ENCODE peak calls at places on chromosomes 3 and 15, in seven cellular contexts. K, N, X, Y, I, M and Z are unnamed samples.

GRCh38 chr3:4531478-4532025 is 38.4 kb downstream of the ITPR1 start:
- DNase-seq in Y (no peak), X (no peak), K (no peak), M (no peak), N (no peak), I (no peak), Z (no peak)

GRCh38 chr15:31197497-31198414 is 96.2 kb upstream of the TRPM1 start:
- DNase-seq in K (no peak), N (no peak), M (no peak), I (peak; percentile 47), X (no peak), Y (peak; percentile 33), Z (no peak)

GRCh38 chr3:52004158-52004787 is 8.6 kb upstream of the RPL29 start:
- DNase-seq in K (peak; percentile 83), X (peak; percentile 48), I (peak; percentile 72), N (no peak), Y (peak; percentile 50), M (no peak), Z (no peak)

GRCh38 chr3:162780313-162780712 is 1283.7 kb downstream of the OTOL1 start:
- DNase-seq in M (peak; percentile 25), I (no peak), N (no peak), Y (no peak), K (no peak), X (no peak), Z (no peak)

GRCh38 chr15:101675015-101675414 is 22.8 kb upstream of the TM2D3 start:
- DNase-seq in Y (no peak), M (peak; percentile 95), K (no peak), X (peak; percentile 70), N (no peak), I (no peak), Z (no peak)

GRCh38 chr15:73936588-73937312 is 10.5 kb downstream of the LOXL1 start:
- DNase-seq in Y (no peak), I (no peak), X (no peak), N (no peak), K (no peak), M (no peak), Z (no peak)

GRCh38 chr15:36090276-36090946 is 489.0 kb upstream of the CDIN1 start:
- DNase-seq in K (no peak), N (no peak), X (no peak), I (no peak), Y (no peak), M (no peak), Z (no peak)

GRCh38 chr3:63639821-63640220 is 12.7 kb upstream of the SNTN start:
- DNase-seq in K (no peak), M (no peak), N (no peak), X (no peak), Y (no peak), I (no peak), Z (no peak)

GRCh38 chr3:128133273-128133883 is 9.8 kb upstream of the RUVBL1 start:
- DNase-seq in M (peak; percentile 55), K (no peak), I (no peak), Y (peak; percentile 47), N (no peak), X (peak; percentile 75), Z (peak; percentile 46)

GRCh38 chr3:106185949-106186348 is 317.1 kb upstream of the CBLB start:
- DNase-seq in X (no peak), I (no peak), Y (no peak), M (no peak), N (no peak), K (no peak), Z (no peak)

DNA sequence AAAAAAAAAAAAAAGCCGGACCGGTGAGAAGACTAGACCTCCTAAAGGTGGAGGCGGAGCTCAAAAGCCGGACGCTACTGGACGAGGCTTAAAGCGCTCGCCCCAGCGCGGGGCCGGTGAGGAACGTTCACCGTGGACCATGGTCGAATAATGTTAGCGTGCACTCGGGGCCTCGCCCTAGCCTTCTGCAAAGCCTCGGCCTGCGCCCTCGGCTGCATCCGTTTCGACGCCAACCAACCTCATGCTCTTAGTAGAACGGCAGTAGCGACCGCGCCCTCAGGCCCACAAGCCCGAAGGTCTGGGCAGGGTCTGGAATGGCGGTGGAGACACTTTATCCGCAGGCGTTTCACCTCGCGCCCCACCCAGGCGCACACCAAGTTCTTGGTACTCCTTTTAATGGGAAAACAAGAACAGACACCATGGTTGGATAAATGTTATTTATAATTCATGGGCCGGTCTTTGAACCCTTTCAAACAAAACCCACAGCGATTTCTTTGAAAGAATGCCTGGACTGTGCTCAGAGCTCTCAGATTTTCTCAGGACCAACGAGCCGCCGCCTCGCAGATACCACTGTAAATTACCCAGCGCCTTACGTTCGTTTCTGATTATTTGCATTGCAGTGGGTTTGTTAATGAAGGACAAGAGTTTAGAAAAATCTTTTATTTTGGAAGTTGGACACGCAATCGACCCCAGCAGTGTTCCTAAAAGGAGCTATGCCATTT is 1.3 kb upstream of the ISL2 start:
- DNase-seq in M (no peak), I (no peak), K (no peak), Y (no peak), X (peak; percentile 26), N (no peak), Z (no peak)
- H3K4me3 ChIP-seq in M (peak overlapping the region; percentile 39), I (no peak overlapping the region), K (peak overlapping the region; percentile 44), Y (peak overlapping the region; percentile 75), X (no peak overlapping the region), N (no peak overlapping the region), Z (peak overlapping the region; percentile 75)

GRCh38 chr15:76844096-76844495 is 61.0 kb downstream of the SCAPER start:
- DNase-seq in M (no peak), K (no peak), X (no peak), Y (no peak), I (no peak), N (no peak), Z (no peak)

GRCh38 chr15:76837474-76837873 is 67.7 kb downstream of the SCAPER start:
- DNase-seq in N (no peak), K (no peak), Y (no peak), I (no peak), X (no peak), M (peak; percentile 7), Z (no peak)

GRCh38 chr15:76843269-76843668 is 61.9 kb downstream of the SCAPER start:
- DNase-seq in X (no peak), Y (no peak), M (no peak), N (no peak), I (no peak), K (no peak), Z (no peak)

GRCh38 chr15:76839173-76839572 is 66.0 kb downstream of the SCAPER start:
- DNase-seq in N (no peak), K (no peak), M (no peak), Y (no peak), I (no peak), X (no peak), Z (no peak)

DNA sequence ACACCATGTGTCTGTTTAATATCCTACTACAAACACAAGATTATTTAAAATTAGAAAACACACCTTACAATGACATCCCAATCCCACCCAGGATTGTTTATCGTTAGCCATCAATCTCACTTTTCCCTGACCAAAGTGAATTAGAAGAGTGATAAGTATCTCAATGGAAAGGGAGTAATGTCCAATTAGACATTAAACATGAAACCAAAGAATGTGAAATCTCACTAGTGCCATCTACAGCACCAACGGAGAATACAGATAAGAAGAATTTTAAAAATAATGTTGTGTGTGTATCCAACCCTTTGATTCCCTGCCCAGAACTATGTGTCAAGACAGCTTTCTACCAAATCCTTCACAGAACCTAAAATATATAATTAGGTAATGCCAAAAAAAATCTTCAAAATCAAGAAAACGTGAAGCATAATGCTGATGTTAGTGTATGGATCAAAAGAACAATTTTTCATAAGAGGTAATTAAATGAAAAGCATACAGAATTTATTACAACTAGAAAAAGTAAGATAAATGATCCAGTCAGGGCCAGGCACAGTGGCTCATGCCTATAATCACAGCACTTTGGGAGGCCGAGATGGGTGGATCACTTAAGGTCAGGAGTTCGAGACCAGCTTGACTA is 64.2 kb downstream of the SCAPER start:
- DNase-seq in Y (peak; percentile 26), M (peak; percentile 14), K (no peak), I (no peak), X (peak; percentile 67), N (no peak), Z (peak; percentile 11)
- TF ChIP-seq CTCF in Y (peak; percentile 57), M (peak; percentile 45), K (peak; percentile 43), I (peak; percentile 34), X (peak; percentile 47), N (no peak), Z (peak; percentile 37)

GRCh38 chr15:68484220-68484619 is 52.3 kb upstream of the ITGA11 start:
- DNase-seq in K (no peak), M (no peak), X (no peak), Y (no peak), N (no peak), I (no peak), Z (no peak)
- H3K4me3 ChIP-seq in K (no peak overlapping the region), M (no peak overlapping the region), X (no peak overlapping the region), Y (no peak overlapping the region), N (no peak overlapping the region), I (no peak overlapping the region), Z (no peak overlapping the region)

GRCh38 chr15:67812232-67812631 is 13.1 kb upstream of the SKOR1 start:
- DNase-seq in Y (no peak), X (no peak), M (no peak), N (no peak), I (no peak), K (no peak), Z (no peak)
- TF ChIP-seq CTCF in Y (no peak), X (no peak), M (no peak), N (no peak), I (no peak), K (no peak), Z (no peak)

GRCh38 chr3:120428904-120429303 is 21.9 kb downstream of the FSTL1 start:
- DNase-seq in M (no peak), X (no peak), K (no peak), I (no peak), Y (no peak), N (no peak), Z (no peak)

GRCh38 chr3:120433662-120434331 is 17.0 kb downstream of the FSTL1 start:
- DNase-seq in Y (no peak), I (no peak), X (no peak), N (no peak), K (no peak), M (no peak), Z (no peak)

GRCh38 chr3:120435621-120436020 is 15.2 kb downstream of the FSTL1 start:
- DNase-seq in Y (no peak), K (no peak), N (no peak), M (peak; percentile 53), X (no peak), I (no peak), Z (no peak)

GRCh38 chr3:120429921-120430361 is 20.9 kb downstream of the FSTL1 start:
- DNase-seq in X (peak; percentile 65), Y (no peak), I (no peak), N (no peak), M (peak; percentile 38), K (no peak), Z (peak; percentile 79)

GRCh38 chr3:120432105-120432860 is 18.5 kb downstream of the FSTL1 start:
- DNase-seq in K (no peak), Y (no peak), I (no peak), N (no peak), X (peak; percentile 55), M (peak; percentile 91), Z (no peak)
- H3K4me3 ChIP-seq in K (no peak overlapping the region), Y (no peak overlapping the region), I (no peak overlapping the region), N (no peak overlapping the region), X (no peak overlapping the region), M (no peak overlapping the region), Z (no peak overlapping the region)

GRCh38 chr15:56886878-56887781 is 31.3 kb upstream of the TCF12 start:
- DNase-seq in I (peak; percentile 96), X (peak; percentile 97), M (peak; percentile 88), N (peak; percentile 96), K (peak; percentile 96), Y (peak; percentile 88), Z (peak; percentile 70)
- TF ChIP-seq CTCF in I (peak; percentile 10), X (no peak), M (peak; percentile 23), N (no peak), K (no peak), Y (peak; percentile 54), Z (peak; percentile 9)